ENCODE peak calls at places on chromosomes 6 and 20, in nine cellular contexts. N is HCT116; B is AG04450; P is OCI-LY7; J is ascending aorta; I is astrocyte of the spinal cord; O is CD8-positive, alpha-beta T cell; S is psoas muscle; V is body of pancreas. H is an unnamed sample.

GRCh38 chr20:12824353-12824752 is 184.4 kb upstream of the SPTLC3 start:
- DNase-seq in N (no peak), B (no peak), P (no peak), J (no peak), I (peak; percentile 4), O (no peak), S (no peak), V (no peak), H (no peak)

GRCh38 chr6:53258076-53258773 is 90.5 kb downstream of the ELOVL5 start:
- DNase-seq in N (no peak), B (no peak), P (no peak), J (no peak), I (no peak), O (no peak), S (no peak), V (no peak), H (no peak)

GRCh38 chr20:55616367-55616766 is 389.0 kb downstream of the CBLN4 start:
- DNase-seq in N (no peak), B (no peak), P (no peak), J (no peak), I (no peak), O (no peak), S (no peak), V (no peak), H (no peak)

GRCh38 chr6:71388846-71389543 is 100.4 kb downstream of the OGFRL1 start:
- DNase-seq in N (no peak), B (no peak), P (no peak), J (no peak), I (no peak), O (no peak), S (no peak), V (no peak), H (no peak)

GRCh38 chr6:125793863-125794262 is 3.1 kb downstream of the NCOA7 start:
- DNase-seq in N (no peak), B (no peak), P (no peak), J (no peak), I (no peak), O (no peak), S (no peak), V (no peak), H (no peak)

GRCh38 chr6:29834564-29835436 is 7.2 kb downstream of the HLA-G start:
- DNase-seq in N (no peak), B (no peak), P (peak; percentile 40), J (no peak), I (peak; percentile 3), O (peak; percentile 46), S (peak; percentile 36), V (peak; percentile 7), H (no peak)

GRCh38 chr6:36033935-36034334 is 6.3 kb downstream of the MAPK14 start:
- DNase-seq in N (no peak), B (no peak), P (no peak), J (no peak), I (peak; percentile 11), O (peak; percentile 50), S (no peak), V (no peak), H (no peak)

GRCh38 chr20:38342196-38342595 is 4.1 kb upstream of the LBP start:
- DNase-seq in N (no peak), B (no peak), P (no peak), J (no peak), I (no peak), O (no peak), S (no peak), V (no peak), H (no peak)

GRCh38 chr20:53399592-53400335 is 193.9 kb downstream of the ZNF217 start:
- DNase-seq in N (no peak), B (no peak), P (no peak), J (no peak), I (no peak), O (no peak), S (no peak), V (peak; percentile 42), H (no peak)

GRCh38 chr6:44778513-44778912 is 391.0 kb downstream of the CDC5L start:
- DNase-seq in N (no peak), B (no peak), P (no peak), J (no peak), I (no peak), O (no peak), S (no peak), V (no peak), H (no peak)

GRCh38 chr6:28429781-28430180 is 13.5 kb downstream of the ZSCAN23 start:
- DNase-seq in N (no peak), B (no peak), P (no peak), J (no peak), I (no peak), O (no peak), S (no peak), V (no peak), H (no peak)

GRCh38 chr6:1436334-1437306 is 47.2 kb downstream of the FOXF2 start:
- DNase-seq in N (peak; percentile 57), B (peak; percentile 36), P (peak; percentile 63), J (no peak), I (peak; percentile 73), O (no peak), S (no peak), V (peak; percentile 62), H (peak; percentile 59)

GRCh38 chr6:24951831-24952299 is 16.1 kb upstream of the RIPOR2 start:
- DNase-seq in N (no peak), B (no peak), P (no peak), J (no peak), I (no peak), O (peak; percentile 75), S (no peak), V (peak; percentile 57), H (no peak)

GRCh38 chr6:40344566-40345185 is 242.5 kb downstream of the LRFN2 start:
- DNase-seq in N (no peak), B (no peak), P (no peak), J (no peak), I (no peak), O (no peak), S (no peak), V (no peak), H (no peak)

GRCh38 chr6:134123666-134124208 is 71.3 kb upstream of the SLC2A12 start:
- DNase-seq in N (peak; percentile 94), B (peak; percentile 75), P (peak; percentile 57), J (no peak), I (peak; percentile 82), O (peak; percentile 47), S (no peak), V (peak; percentile 39), H (peak; percentile 47)

GRCh38 chr20:23050847-23051627 is 1.6 kb upstream of the THBD start:
- DNase-seq in N (peak; percentile 42), B (peak; percentile 27), P (no peak), J (peak; percentile 49), I (peak; percentile 88), O (no peak), S (peak; percentile 91), V (peak; percentile 64), H (peak; percentile 52)

GRCh38 chr6:37566209-37566859 is 66.6 kb upstream of the CCDC167 start:
- DNase-seq in N (no peak), B (no peak), P (peak; percentile 51), J (no peak), I (peak; percentile 43), O (peak; percentile 60), S (peak; percentile 65), V (peak; percentile 22), H (no peak)

GRCh38 chr6:37569317-37569716 is 69.6 kb upstream of the CCDC167 start:
- DNase-seq in N (no peak), B (no peak), P (no peak), J (no peak), I (no peak), O (no peak), S (no peak), V (no peak), H (no peak)

GRCh38 chr6:37569999-37570776 is 70.5 kb upstream of the CCDC167 start:
- DNase-seq in N (no peak), B (no peak), P (peak; percentile 69), J (no peak), I (no peak), O (no peak), S (no peak), V (no peak), H (no peak)

GRCh38 chr6:37561361-37561760 is 61.7 kb upstream of the CCDC167 start:
- DNase-seq in N (no peak), B (no peak), P (no peak), J (no peak), I (no peak), O (no peak), S (no peak), V (no peak), H (no peak)

DNA sequence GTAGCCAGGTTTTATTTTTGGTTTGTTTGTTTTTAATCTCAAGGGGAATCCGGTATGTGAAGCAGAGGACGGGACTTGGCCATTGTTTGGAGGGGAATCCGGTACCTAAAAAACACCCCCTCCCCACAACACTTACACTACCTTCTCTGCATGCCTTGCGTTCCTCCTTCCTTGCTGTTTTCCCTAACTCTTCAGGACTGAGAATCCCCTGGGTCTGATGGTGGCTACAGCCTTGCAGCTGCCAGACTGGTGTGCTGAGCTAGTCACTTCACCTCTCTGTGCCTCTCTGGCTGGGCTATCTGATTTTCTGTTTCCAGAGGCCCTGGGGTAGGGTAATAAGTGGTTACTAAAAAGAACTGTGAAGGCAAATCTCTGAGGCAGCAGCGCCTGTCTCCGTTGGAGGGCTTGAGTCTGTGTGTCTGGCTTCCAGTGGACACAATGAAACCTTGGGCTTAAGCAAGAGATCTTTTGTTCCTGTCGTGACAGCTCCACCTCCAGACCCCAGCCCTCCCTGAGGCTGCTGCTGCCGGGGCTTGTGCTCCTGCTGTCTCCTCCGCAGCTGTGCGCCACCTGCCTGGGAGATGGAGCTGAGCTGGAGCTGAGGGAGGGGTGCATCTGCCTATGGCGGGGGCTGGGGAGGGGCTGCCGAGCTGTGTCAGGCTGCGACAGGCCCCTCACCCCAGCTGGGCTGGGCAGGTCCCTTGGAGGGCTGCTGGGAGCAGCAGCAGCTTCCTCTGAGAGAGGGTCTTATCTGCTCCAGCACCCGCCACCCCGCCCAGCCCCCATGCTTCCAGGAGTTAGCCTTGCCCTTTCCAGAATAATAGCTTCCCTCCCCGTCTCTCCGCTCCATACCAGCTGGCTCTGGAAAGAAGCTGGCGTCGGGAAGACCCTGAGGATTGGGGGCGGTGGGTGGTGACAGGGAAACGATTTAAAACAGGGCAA is 65.8 kb upstream of the CCDC167 start:
- DNase-seq in N (no peak), B (no peak), P (no peak), J (no peak), I (no peak), O (no peak), S (no peak), V (no peak), H (no peak)
- H3K4me3 ChIP-seq in N (no peak overlapping the region), B (peak overlapping the region; percentile 54), P (no peak overlapping the region), J (peak overlapping the region; percentile 51), I (peak overlapping the region; percentile 43), O (peak overlapping the region; percentile 2), S (peak overlapping the region; percentile 40), V (no peak overlapping the region), H (peak overlapping the region; percentile 42)

GRCh38 chr20:45685896-45686295 is 15.9 kb upstream of the WFDC11 start:
- DNase-seq in N (no peak), B (no peak), P (no peak), J (no peak), I (no peak), O (no peak), S (no peak), V (no peak), H (no peak)
- TF ChIP-seq CTCF in N (peak; percentile 10), B (peak; percentile 4), P (no peak), J (no peak), I (peak; percentile 6), O (no peak), S (no peak), V (no peak), H (no peak)

GRCh38 chr6:118648866-118649554 is 2.4 kb downstream of the CEP85L start:
- DNase-seq in N (no peak), B (no peak), P (no peak), J (no peak), I (no peak), O (no peak), S (no peak), V (no peak), H (no peak)
- H3K4me3 ChIP-seq in N (peak overlapping the region; percentile 85), B (peak overlapping the region; percentile 81), P (no peak overlapping the region), J (peak overlapping the region; percentile 77), I (peak overlapping the region; percentile 83), O (no peak overlapping the region), S (peak overlapping the region; percentile 97), V (no peak overlapping the region), H (peak overlapping the region; percentile 88)

GRCh38 chr6:170280689-170281045 is 10.2 kb downstream of the DLL1 start:
- DNase-seq in N (no peak), B (no peak), P (no peak), J (no peak), I (no peak), O (peak; percentile 56), S (no peak), V (no peak), H (no peak)
- TF ChIP-seq CTCF in N (no peak), B (no peak), P (no peak), J (no peak), I (no peak), O (no peak), S (no peak), V (no peak), H (no peak)

H was measured in astrocyte of the cerebellum.